ENCODE peak calls at places on chromosomes 13 and 19, in eight cellular contexts. L, O, E, U, C, H, R and X are unnamed samples.

GRCh38 chr19:2150794-2151338 is 500 bp downstream of the AP3D1 start:
- DNase-seq in L (no peak), O (no peak), E (no peak), U (peak; percentile 31), C (peak; percentile 9), H (no peak), R (no peak), X (no peak)

GRCh38 chr19:49497047-49497789 is 984 bp downstream of the RPS11 start:
- DNase-seq in L (peak; percentile 86), O (peak; percentile 68), E (peak; percentile 68), U (peak; percentile 43), C (no peak), H (peak; percentile 63), R (no peak), X (peak; percentile 90)

GRCh38 chr19:30029721-30030510 is 87.9 kb downstream of the URI1 start:
- DNase-seq in L (no peak), O (no peak), E (no peak), U (no peak), C (peak; percentile 92), H (peak; percentile 63), R (no peak), X (no peak)

GRCh38 chr19:934865-935422 is 9.1 kb downstream of the ARID3A start:
- DNase-seq in L (no peak), O (peak; percentile 85), E (peak; percentile 86), U (no peak), C (no peak), H (peak; percentile 85), R (no peak), X (peak; percentile 83)

GRCh38 chr13:36343766-36344165 is 2.4 kb downstream of the SPART start:
- DNase-seq in L (no peak), O (no peak), E (no peak), U (no peak), C (no peak), H (no peak), R (no peak), X (no peak)

GRCh38 chr19:55699221-55699620 is 24.2 kb downstream of the EPN1 start:
- DNase-seq in L (no peak), O (no peak), E (no peak), U (no peak), C (no peak), H (no peak), R (no peak), X (peak; percentile 30)

GRCh38 chr13:104779311-104779710 is 1713.1 kb upstream of the SLC10A2 start:
- DNase-seq in L (no peak), O (no peak), E (no peak), U (no peak), C (peak; percentile 22), H (peak; percentile 39), R (no peak), X (no peak)

GRCh38 chr19:14318873-14319272 is 62.4 kb upstream of the ADGRE5 start:
- DNase-seq in L (no peak), O (peak; percentile 64), E (peak; percentile 23), U (no peak), C (no peak), H (no peak), R (peak; percentile 23), X (peak; percentile 48)

GRCh38 chr19:37817180-37817911 is 38.0 kb upstream of the ZNF573 start:
- DNase-seq in L (peak; percentile 60), O (peak; percentile 86), E (no peak), U (peak; percentile 29), C (peak; percentile 11), H (peak; percentile 27), R (no peak), X (no peak)

GRCh38 chr13:36919206-36919832 is 719 bp downstream of the SMAD9 start:
- DNase-seq in L (no peak), O (peak; percentile 75), E (peak; percentile 9), U (no peak), C (peak; percentile 8), H (peak; percentile 17), R (peak; percentile 18), X (no peak)

GRCh38 chr19:55348317-55349034 is 6.0 kb downstream of the COX6B2 start:
- DNase-seq in L (no peak), O (no peak), E (no peak), U (no peak), C (no peak), H (no peak), R (no peak), X (no peak)

GRCh38 chr19:16620018-16620417 is 8.0 kb downstream of the MED26 start:
- DNase-seq in L (no peak), O (no peak), E (no peak), U (no peak), C (no peak), H (no peak), R (no peak), X (no peak)

GRCh38 chr13:86383151-86383550 is 583.9 kb upstream of the SLITRK6 start:
- DNase-seq in L (no peak), O (no peak), E (no peak), U (no peak), C (no peak), H (no peak), R (no peak), X (no peak)

GRCh38 chr13:36918246-36919060 is 1.6 kb downstream of the SMAD9 start:
- DNase-seq in L (no peak), O (peak; percentile 25), E (no peak), U (no peak), C (peak; percentile 5), H (peak; percentile 17), R (no peak), X (no peak)

GRCh38 chr19:2524840-2525723 is 49.2 kb downstream of the GADD45B start:
- DNase-seq in L (no peak), O (no peak), E (peak; percentile 86), U (no peak), C (peak; percentile 61), H (peak; percentile 39), R (no peak), X (no peak)

GRCh38 chr19:55549500-55550320 is 4.4 kb upstream of the SBK3 start:
- DNase-seq in L (no peak), O (no peak), E (peak; percentile 56), U (no peak), C (peak; percentile 26), H (peak; percentile 83), R (peak; percentile 56), X (no peak)

GRCh38 chr19:3404324-3405260 is 38.2 kb downstream of the NFIC start:
- DNase-seq in L (no peak), O (peak; percentile 66), E (no peak), U (no peak), C (no peak), H (peak; percentile 90), R (no peak), X (no peak)

GRCh38 chr13:93234459-93234858 is 7.9 kb downstream of the GPC6 start:
- DNase-seq in L (no peak), O (no peak), E (no peak), U (no peak), C (no peak), H (no peak), R (no peak), X (no peak)
- TF ChIP-seq CTCF in L (no peak), O (no peak), E (no peak), U (no peak), C (no peak), H (no peak), R (no peak), X (no peak)

DNA sequence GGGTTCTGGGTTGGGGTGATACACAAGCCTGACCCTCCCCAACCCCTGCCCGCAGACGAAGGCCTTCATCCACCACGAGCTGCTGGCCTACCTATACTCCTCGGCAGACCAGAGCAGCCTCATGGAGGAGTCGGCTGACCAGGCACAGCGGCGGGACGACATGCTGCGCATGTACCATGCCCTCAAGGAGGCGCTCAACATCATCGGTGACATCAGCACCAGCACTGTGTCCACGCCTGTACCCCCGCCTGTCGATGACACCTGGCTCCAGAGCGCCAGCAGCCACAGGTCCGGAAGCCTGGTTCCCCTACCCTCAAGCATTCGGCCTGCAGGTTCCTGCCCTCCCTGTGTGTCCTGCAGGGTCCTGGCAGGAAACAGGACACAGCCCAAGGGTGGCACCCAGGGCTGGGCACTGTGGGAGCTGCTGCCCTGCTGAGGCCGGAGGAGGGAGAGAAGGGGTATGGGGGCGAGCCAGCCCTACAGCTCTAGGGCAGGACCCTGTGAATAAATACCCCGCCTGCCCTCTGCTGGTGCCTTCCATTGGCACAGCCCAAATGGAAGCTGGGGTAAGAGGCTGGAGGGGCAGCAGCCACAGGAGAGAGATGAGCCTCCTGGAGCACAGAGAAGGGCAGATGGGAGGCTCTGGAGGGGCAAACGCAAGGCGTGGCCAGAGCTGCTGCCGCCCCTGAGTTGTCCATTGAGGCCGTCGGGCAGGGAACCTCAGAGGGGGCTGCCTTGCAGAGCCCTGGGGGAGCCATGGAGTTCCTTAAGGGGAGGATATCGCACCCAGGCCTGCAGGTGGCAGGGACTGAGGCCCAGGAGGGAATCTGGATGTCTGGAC is 6.8 kb downstream of the TMED1 start:
- DNase-seq in L (no peak), O (peak; percentile 36), E (no peak), U (no peak), C (no peak), H (no peak), R (no peak), X (no peak)
- TF ChIP-seq CTCF in L (peak; percentile 7), O (no peak), E (no peak), U (no peak), C (peak; percentile 34), H (peak; percentile 7), R (no peak), X (no peak)

DNA sequence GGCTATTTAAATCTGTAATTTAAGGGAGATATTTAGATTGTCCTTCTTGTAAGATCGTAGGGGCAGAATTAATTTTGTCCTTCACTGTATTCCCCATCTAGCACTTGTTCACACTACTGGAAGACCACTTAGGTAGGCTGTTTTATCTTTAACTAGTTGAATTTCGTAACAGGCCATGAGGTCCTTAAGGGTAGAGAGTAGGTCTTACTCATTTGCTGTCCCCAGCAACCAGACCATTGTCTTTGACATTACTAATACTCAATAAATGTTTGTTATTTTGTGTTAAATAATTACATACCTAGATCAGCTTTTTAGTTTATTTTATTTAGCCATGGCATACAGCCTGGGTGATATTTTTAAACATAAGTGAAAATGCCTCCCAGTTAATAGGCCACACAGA is 177.1 kb downstream of the PCCA start:
- DNase-seq in L (no peak), O (no peak), E (no peak), U (no peak), C (no peak), H (no peak), R (no peak), X (no peak)
- TF ChIP-seq CTCF in L (no peak), O (no peak), E (no peak), U (no peak), C (no peak), H (no peak), R (no peak), X (no peak)

DNA sequence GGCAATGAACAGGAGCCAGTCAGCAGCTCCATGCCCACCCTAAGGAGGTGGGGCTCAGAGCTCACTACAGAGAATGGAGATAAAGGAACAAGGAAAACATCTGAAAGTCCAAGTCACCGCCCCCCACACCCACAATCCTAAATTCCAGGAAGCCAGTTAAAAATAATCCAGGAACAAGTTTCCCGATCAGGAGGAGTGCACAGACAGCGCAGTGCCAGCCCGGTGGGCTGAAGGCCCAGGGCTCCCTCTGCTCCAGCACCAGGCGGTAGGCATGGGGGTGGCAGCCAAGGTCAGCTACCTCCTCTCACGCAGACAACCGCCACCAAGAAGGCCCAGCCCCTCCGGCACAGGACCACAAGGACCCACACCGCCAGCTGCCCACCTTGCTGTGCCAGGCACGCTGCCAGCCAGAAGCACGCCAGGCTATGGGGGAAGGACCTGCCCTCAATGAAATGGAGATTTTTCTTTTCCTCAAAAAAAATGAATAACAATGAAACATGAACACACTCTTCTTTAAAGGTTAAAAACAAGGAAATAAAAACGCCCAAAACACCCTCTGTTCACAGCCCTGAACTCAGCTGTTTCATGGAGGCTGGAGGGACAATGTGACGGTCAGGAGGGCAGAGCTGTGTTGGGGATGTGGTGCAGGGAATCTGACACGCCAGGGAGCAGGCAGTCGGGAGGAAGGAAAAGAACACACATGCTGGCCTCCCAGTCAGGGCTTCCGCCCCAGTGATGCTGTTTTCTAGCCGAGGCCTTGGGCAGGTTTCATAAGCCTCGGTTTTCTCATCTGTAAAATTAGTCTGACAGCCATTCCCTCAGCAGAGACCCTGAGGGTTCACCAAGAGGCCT is 11.0 kb downstream of the STK24 start:
- DNase-seq in L (no peak), O (peak; percentile 38), E (peak; percentile 11), U (no peak), C (no peak), H (no peak), R (no peak), X (no peak)
- TF ChIP-seq CTCF in L (no peak), O (no peak), E (no peak), U (no peak), C (no peak), H (no peak), R (no peak), X (no peak)